ENCODE peak calls at places on chromosomes 2 and 18, in eight cellular contexts. B is NCI-H2081 treated with DMSO at 0.1 percent for 48 hours, H is GM12865, V is Right ventricle myocardium superior, Q is HCT116, E is T1000, G is HFFc6, P is psoas muscle. F is an unnamed sample.

GRCh38 chr2:134217924-134218323 is 35.9 kb upstream of the MGAT5 start:
- DNase-seq in B (no peak), H (peak), V (no peak), Q (no peak), E (no peak), G (no peak), P (no peak), F (no peak)

GRCh38 chr2:69271831-69272257 is 115.2 kb downstream of the GFPT1 start:
- DNase-seq in B (no peak), H (no peak), V (no peak), Q (no peak), E (no peak), G (no peak), P (no peak), F (no peak)

GRCh38 chr2:12127639-12128038 is 381.2 kb downstream of the LPIN1 start:
- DNase-seq in B (no peak), H (peak), V (no peak), Q (no peak), E (no peak), G (no peak), P (no peak), F (no peak)

GRCh38 chr2:150903461-150903860 is 358.2 kb downstream of the RBM43 start:
- DNase-seq in B (no peak), H (no peak), V (no peak), Q (no peak), E (no peak), G (no peak), P (no peak), F (no peak)

GRCh38 chr2:44671896-44672295 is 269.6 kb upstream of the SIX3 start:
- DNase-seq in B (no peak), H (no peak), V (no peak), Q (no peak), E (no peak), G (no peak), P (no peak), F (no peak)

GRCh38 chr2:170139276-170139967 is 38.5 kb upstream of the MYO3B start:
- DNase-seq in B (no peak), H (peak), V (no peak), Q (no peak), E (no peak), G (no peak), P (no peak), F (no peak)

GRCh38 chr18:62409821-62410220 is 84.7 kb downstream of the TNFRSF11A start:
- DNase-seq in B (no peak), H (no peak), V (no peak), Q (no peak), E (no peak), G (no peak), P (no peak), F (no peak)

GRCh38 chr2:76711490-76711889 is 810.7 kb downstream of the LRRTM4 start:
- DNase-seq in B (no peak), H (no peak), V (no peak), Q (no peak), E (no peak), G (no peak), P (no peak), F (no peak)

GRCh38 chr2:216658702-216659231 is 25.5 kb downstream of the IGFBP2 start:
- DNase-seq in B (no peak), H (no peak), V (no peak), Q (no peak), E (no peak), G (no peak), P (no peak), F (no peak)

GRCh38 chr2:136362676-136363390 is 244.9 kb upstream of the CXCR4 start:
- DNase-seq in B (no peak), H (peak), V (no peak), Q (no peak), E (no peak), G (no peak), P (no peak), F (no peak)

GRCh38 chr2:237410949-237411635 is 2.9 kb downstream of the COL6A3 start:
- DNase-seq in B (no peak), H (no peak), V (no peak), Q (no peak), E (no peak), G (no peak), P (no peak), F (no peak)

GRCh38 chr18:41532344-41533086 is 422.5 kb upstream of the PIK3C3 start:
- DNase-seq in B (no peak), H (no peak), V (no peak), Q (no peak), E (no peak), G (no peak), P (no peak), F (peak)

GRCh38 chr2:189012373-189012772 is 38.2 kb downstream of the COL3A1 start:
- DNase-seq in B (no peak), H (no peak), V (no peak), Q (no peak), E (no peak), G (no peak), P (no peak), F (no peak)

GRCh38 chr2:168245074-168245825 is 2.1 kb downstream of the STK39 start:
- DNase-seq in B (no peak), H (no peak), V (no peak), Q (no peak), E (no peak), G (no peak), P (no peak), F (no peak)

GRCh38 chr18:48887905-48888531 is 62.7 kb downstream of the SMAD7 start:
- DNase-seq in B (no peak), H (no peak), V (peak), Q (no peak), E (no peak), G (no peak), P (no peak), F (no peak)

GRCh38 chr2:73926493-73927327 is at the start of gene DGUOK:
- DNase-seq in B (peak), H (peak), V (peak), Q (peak), E (peak), G (peak), P (peak), F (peak)

GRCh38 chr2:138494265-138494966 is 7.2 kb upstream of the SPOPL start:
- DNase-seq in B (no peak), H (no peak), V (no peak), Q (no peak), E (no peak), G (no peak), P (no peak), F (no peak)